ENCODE peak calls at places on chromosomes 2 and 18, in five cellular contexts. I is foreskin keratinocyte, M is mammary epithelial cell, S is glutamatergic neuron, A is IMR-90. V is an unnamed sample.

GRCh38 chr18:76573325-76574025 is 78.4 kb upstream of the ZNF516 start:
- DNase-seq in I (peak), M (peak), S (no peak), A (peak), V (no peak)

GRCh38 chr18:3293196-3293951 is 31.4 kb downstream of the MYL12B start:
- DNase-seq in I (no peak), M (no peak), S (no peak), A (no peak), V (no peak)

GRCh38 chr18:8657873-8658521 is 47.4 kb upstream of the MTCL1 start:
- DNase-seq in I (no peak), M (no peak), S (peak), A (peak), V (no peak)

GRCh38 chr2:120620025-120620793 is 115.5 kb upstream of the GLI2 start:
- DNase-seq in I (peak), M (peak), S (no peak), A (peak), V (no peak)

GRCh38 chr2:9150568-9150900 is 56.1 kb upstream of the ASAP2 start:
- DNase-seq in I (no peak), M (no peak), S (no peak), A (no peak), V (no peak)

GRCh38 chr2:2014251-2014761 is 270.0 kb upstream of the PXDN start:
- DNase-seq in I (no peak), M (no peak), S (no peak), A (no peak), V (no peak)

GRCh38 chr18:59481436-59481835 is 122.4 kb upstream of the LMAN1 start:
- DNase-seq in I (no peak), M (no peak), S (no peak), A (peak), V (no peak)

GRCh38 chr2:24492283-24493272 is 1.5 kb downstream of the NCOA1 start:
- DNase-seq in I (no peak), M (peak), S (no peak), A (no peak), V (no peak)

GRCh38 chr18:79400591-79401381 is 5.1 kb downstream of the NFATC1 start:
- DNase-seq in I (no peak), M (no peak), S (peak), A (no peak), V (no peak)

GRCh38 chr18:80033181-80034067 is 810 bp upstream of the RBFA start:
- DNase-seq in I (peak), M (no peak), S (no peak), A (peak), V (peak)

GRCh38 chr18:21820035-21820810 is 79.6 kb downstream of the MIB1 start:
- DNase-seq in I (no peak), M (peak), S (no peak), A (peak), V (no peak)

GRCh38 chr2:188628989-188629889 is 337.6 kb downstream of the GULP1 start:
- DNase-seq in I (peak), M (peak), S (no peak), A (peak), V (no peak)

GRCh38 chr2:85353876-85354285 is 447 bp downstream of the RETSAT start:
- DNase-seq in I (peak), M (peak), S (no peak), A (peak), V (no peak)

GRCh38 chr2:237144516-237144915 is 58.8 kb downstream of the COPS8 start:
- DNase-seq in I (no peak), M (no peak), S (no peak), A (no peak), V (no peak)
- TF ChIP-seq CTCF in I (no peak), M (no peak), S (no peak), A (no peak), V (no peak)

GRCh38 chr2:205948883-205949282 is 137.1 kb downstream of the INO80D start:
- DNase-seq in I (no peak), M (no peak), S (no peak), A (no peak), V (no peak)
- TF ChIP-seq CTCF in I (no peak), M (no peak), S (no peak), A (no peak), V (no peak)

DNA sequence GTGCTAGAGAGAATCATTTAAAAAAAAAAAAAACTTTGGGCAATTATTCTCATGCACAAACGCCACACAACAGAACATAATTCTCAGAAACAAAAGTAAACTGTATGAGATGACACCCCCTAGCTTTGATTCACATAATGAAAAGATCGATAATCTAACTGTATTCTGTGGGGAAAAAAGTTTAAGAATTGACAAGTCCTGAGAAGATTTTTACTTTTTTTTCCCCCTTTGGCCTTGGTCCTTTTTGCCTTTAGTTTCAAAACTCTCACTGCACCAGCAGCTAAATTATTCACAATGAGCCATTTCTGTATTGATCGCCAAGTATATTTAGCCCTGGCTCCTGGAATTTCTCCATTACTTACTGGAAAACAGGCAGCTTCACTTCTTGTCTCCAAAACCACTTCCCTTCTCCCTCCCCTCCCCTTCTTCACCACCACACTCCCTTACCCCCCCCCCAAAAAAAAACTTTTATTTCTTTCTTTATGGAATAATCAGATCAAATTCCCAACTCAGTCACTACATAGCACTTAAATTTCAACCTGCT is 2.0 kb downstream of the IKZF2 start:
- DNase-seq in I (no peak), M (no peak), S (no peak), A (peak), V (no peak)
- TF ChIP-seq CTCF in I (peak), M (no peak), S (no peak), A (no peak), V (peak)

DNA sequence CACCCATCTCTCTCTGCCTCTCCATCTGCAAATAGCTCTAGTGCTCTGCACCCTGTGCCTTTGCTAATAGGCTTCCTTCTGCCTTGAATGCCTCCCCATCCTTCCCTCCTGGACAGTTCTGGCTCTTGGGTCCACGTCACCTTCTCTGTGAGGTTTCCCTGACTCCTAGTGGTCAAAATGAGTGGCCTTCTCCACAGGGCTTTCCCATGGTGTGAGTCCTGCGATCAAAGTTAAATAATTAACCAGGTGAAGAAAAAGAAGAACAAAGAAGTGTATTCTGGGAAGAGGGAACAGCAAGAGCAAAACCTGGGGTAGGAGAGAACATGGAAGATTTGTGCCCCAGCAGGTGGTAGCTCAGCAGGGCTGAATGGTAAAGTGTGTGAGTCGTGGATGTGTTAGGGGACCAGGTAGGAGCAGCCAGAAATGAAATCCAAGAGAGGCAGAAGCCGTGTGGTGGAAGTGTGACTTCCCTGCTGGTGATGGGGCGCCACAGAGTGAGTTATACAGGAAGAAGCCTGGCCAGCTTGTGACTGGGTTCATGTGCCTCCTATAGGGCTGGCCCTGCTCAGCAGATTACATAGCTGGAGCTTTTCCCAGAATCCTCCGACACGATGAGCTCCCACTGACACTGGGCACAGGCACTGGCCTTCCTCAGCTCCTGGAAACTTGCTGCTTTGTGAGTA is 93.8 kb upstream of the LDAH start:
- DNase-seq in I (no peak), M (peak), S (no peak), A (peak), V (no peak)
- TF ChIP-seq CTCF in I (peak), M (peak), S (no peak), A (peak), V (peak)

GRCh38 chr2:170377469-170378207 is 199.7 kb downstream of the MYO3B start:
- DNase-seq in I (no peak), M (no peak), S (no peak), A (no peak), V (no peak)
- TF ChIP-seq CTCF in I (peak), M (no peak), S (no peak), A (peak), V (peak)

V was measured in neural crest cell.